ENCODE peak calls at places on chromosomes 13 and 19, in seven cellular contexts. M is left ventricle myocardium inferior; F is cardiac fibroblast; S is bronchial epithelial cell; O is CD8-positive, alpha-beta T cell; L is fibroblast of the aortic adventitia; D is lung. Q is an unnamed sample.

GRCh38 chr13:32911506-32911905 is 104.7 kb upstream of the KL start:
- DNase-seq in O (no peak), S (peak), D (no peak), F (peak), M (no peak), L (peak), Q (peak)

GRCh38 chr13:28716511-28716910 is 2.3 kb downstream of the SLC46A3 start:
- DNase-seq in O (no peak), L (peak), F (peak), D (peak), S (peak), M (peak), Q (peak)

GRCh38 chr13:59352600-59352999 is 811.1 kb downstream of the DIAPH3 start:
- DNase-seq in S (no peak), F (no peak), L (no peak), M (no peak), O (no peak), D (no peak), Q (no peak)

GRCh38 chr13:28568286-28568685 is 73.4 kb upstream of the FLT1 start:
- DNase-seq in O (no peak), L (peak), M (peak), F (peak), D (peak), S (no peak), Q (no peak)

GRCh38 chr13:86882107-86882506 is 789.1 kb upstream of the SLITRK5 start:
- DNase-seq in O (no peak), S (no peak), M (no peak), D (no peak), L (no peak), F (no peak), Q (no peak)

GRCh38 chr19:50358483-50359431 is 6.7 kb downstream of the NAPSA start:
- DNase-seq in F (peak), D (peak), O (peak), S (no peak), L (peak), M (peak), Q (no peak)

GRCh38 chr13:103178986-103179695 is 112.9 kb upstream of the SLC10A2 start:
- DNase-seq in S (no peak), D (no peak), L (no peak), O (no peak), F (no peak), M (no peak), Q (no peak)

GRCh38 chr13:75550159-75550567 is 572 bp downstream of the UCHL3 start:
- DNase-seq in O (no peak), L (peak), M (no peak), F (peak), S (peak), D (peak), Q (peak)

GRCh38 chr13:62846302-62846701 is 1430.7 kb upstream of the PCDH20 start:
- DNase-seq in F (no peak), D (no peak), S (peak), M (no peak), O (no peak), L (no peak), Q (no peak)

GRCh38 chr19:661427-662196 is 1.4 kb downstream of the RNF126 start:
- DNase-seq in S (no peak), M (no peak), F (no peak), D (no peak), O (peak), L (peak), Q (no peak)

GRCh38 chr13:111248822-111249221 is 71.6 kb upstream of the TEX29 start:
- DNase-seq in L (no peak), O (no peak), D (no peak), F (no peak), S (no peak), M (no peak), Q (no peak)

GRCh38 chr13:50552424-50552966 is 291.0 kb downstream of the DLEU7 start:
- DNase-seq in M (no peak), D (no peak), S (no peak), L (no peak), O (no peak), F (no peak), Q (no peak)

GRCh38 chr19:35404879-35405622 is 34.2 kb downstream of the GPR42 start:
- DNase-seq in S (peak), F (peak), O (no peak), L (peak), D (no peak), M (no peak), Q (peak)

GRCh38 chr13:109657395-109657794 is 129.0 kb downstream of the IRS2 start:
- DNase-seq in D (no peak), S (no peak), M (no peak), O (no peak), F (peak), L (no peak), Q (no peak)

GRCh38 chr19:46620716-46621115 is 4.2 kb downstream of the PTGIR start:
- DNase-seq in L (peak), O (no peak), D (no peak), F (peak), M (no peak), S (no peak), Q (peak)

GRCh38 chr13:38042771-38043170 is 173.2 kb upstream of the TRPC4 start:
- DNase-seq in M (no peak), L (peak), F (peak), O (no peak), S (no peak), D (no peak), Q (peak)

GRCh38 chr19:11963566-11964355 is 1.1 kb upstream of the ZNF763 start:
- DNase-seq in O (peak), D (peak), S (peak), F (peak), L (peak), M (peak), Q (peak)

GRCh38 chr13:31903072-31903815 is 128.3 kb upstream of the FRY start:
- DNase-seq in D (no peak), L (no peak), M (no peak), O (no peak), S (no peak), F (no peak), Q (no peak)

GRCh38 chr13:105139048-105139379 is 1396.4 kb downstream of the EFNB2 start:
- DNase-seq in F (no peak), M (no peak), D (no peak), O (no peak), S (no peak), L (no peak), Q (no peak)

GRCh38 chr19:34269968-34270621 is 15.7 kb downstream of the GARRE1 start:
- DNase-seq in M (peak), L (peak), D (peak), S (peak), F (peak), O (peak), Q (peak)

GRCh38 chr13:76836311-76836710 is 49.9 kb downstream of the KCTD12 start:
- DNase-seq in M (no peak), O (no peak), L (peak), S (no peak), D (no peak), F (peak), Q (no peak)

DNA sequence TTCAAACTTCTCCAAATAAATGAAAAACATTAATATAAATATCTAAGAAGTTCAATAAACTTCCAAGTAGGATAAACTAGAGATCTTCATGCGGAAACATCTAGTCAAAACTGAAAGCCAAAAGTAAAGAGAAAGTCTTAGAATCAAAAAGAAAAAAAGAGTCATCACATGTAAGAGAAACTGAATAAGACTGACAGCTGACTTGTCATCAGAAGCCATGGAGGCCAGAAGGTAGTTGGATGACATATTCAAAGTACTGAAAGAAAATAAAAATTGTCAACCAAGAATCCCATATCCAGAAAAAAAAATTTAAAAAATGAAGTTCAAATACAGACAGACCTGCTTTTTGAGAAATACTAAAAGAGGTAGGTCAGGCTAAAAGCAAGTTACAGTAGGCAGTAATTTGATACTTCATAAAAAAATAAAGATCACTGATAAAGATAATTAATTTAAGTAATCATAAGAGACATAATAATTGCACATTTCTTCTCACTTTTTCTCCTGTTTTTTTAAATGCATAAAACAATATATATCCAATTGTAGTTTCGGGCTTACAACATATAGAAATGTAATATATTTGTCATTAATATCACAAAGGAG is 327.6 kb upstream of the PCDH9 start:
- DNase-seq in M (no peak), D (no peak), S (no peak), L (no peak), O (no peak), F (no peak), Q (no peak)
- TF ChIP-seq CTCF in M (no peak), D (no peak), S (no peak), L (no peak), O (no peak), F (no peak), Q (no peak)

GRCh38 chr19:17333611-17334413 is 843 bp downstream of the ANO8 start:
- DNase-seq in L (peak), O (peak), S (peak), F (peak), D (peak), M (no peak), Q (peak)
- TF ChIP-seq CTCF in L (no peak), O (no peak), S (no peak), F (no peak), D (no peak), M (no peak), Q (peak)

GRCh38 chr19:15300533-15301194 is 31.7 kb downstream of the BRD4 start:
- DNase-seq in L (peak), O (no peak), F (peak), D (no peak), M (no peak), S (no peak), Q (peak)
- TF ChIP-seq CTCF in L (no peak), O (no peak), F (no peak), D (no peak), M (no peak), S (no peak), Q (no peak)

GRCh38 chr13:84648069-84648640 is 765.9 kb upstream of the SLITRK1 start:
- DNase-seq in F (peak), O (no peak), M (no peak), D (no peak), S (peak), L (peak), Q (no peak)
- TF ChIP-seq CTCF in F (peak), O (no peak), M (peak), D (no peak), S (no peak), L (no peak), Q (peak)

GRCh38 chr19:39413903-39414608 is 1.6 kb downstream of the PLEKHG2 start:
- DNase-seq in D (no peak), M (no peak), F (peak), L (no peak), S (no peak), O (no peak), Q (no peak)
- TF ChIP-seq CTCF in D (no peak), M (no peak), F (peak), L (peak), S (peak), O (no peak), Q (peak)

DNA sequence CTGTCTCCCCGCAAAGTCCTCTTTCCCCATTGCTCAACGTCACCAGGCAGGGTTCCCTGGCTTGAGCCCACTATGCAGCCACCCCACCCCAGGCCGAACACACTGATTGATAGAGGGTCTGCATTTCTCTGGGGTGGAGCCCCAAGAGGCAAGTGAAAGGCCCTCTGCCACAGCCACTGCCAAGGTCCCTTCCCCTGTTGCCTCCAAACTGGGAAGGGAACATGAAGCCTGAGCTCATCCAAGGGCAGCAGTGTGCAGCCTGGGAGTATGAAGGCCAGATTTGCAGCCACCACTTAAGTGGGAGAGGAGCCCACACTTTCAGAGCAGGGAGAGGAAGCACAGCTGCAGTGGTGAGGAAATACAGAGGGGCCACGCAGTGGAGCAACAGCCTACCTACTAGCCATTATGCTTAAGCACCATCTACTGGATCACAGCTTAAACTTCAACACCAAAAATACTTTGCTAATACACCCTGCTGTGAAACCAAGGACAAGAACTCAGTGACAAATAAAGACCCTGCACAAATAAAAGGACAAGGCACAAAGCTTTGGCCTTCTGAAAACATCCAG is 48.6 kb downstream of the UBL3 start:
- DNase-seq in D (no peak), F (peak), S (no peak), M (no peak), O (no peak), L (no peak), Q (no peak)
- TF ChIP-seq CTCF in D (no peak), F (no peak), S (no peak), M (no peak), O (no peak), L (no peak), Q (no peak)

GRCh38 chr13:27405521-27406134 is 18.8 kb upstream of the GTF3A start:
- DNase-seq in L (no peak), F (no peak), M (no peak), D (no peak), S (peak), O (no peak), Q (no peak)
- TF ChIP-seq CTCF in L (no peak), F (no peak), M (no peak), D (no peak), S (no peak), O (no peak), Q (no peak)